ENCODE peak calls at places on chromosomes 4 and X, in eight cellular contexts. V is dermis blood vessel endothelial cell; D is BJ; K is MCF 10A; T is DMS53; W is GM12891; R is tibial nerve; X is CD8-positive, alpha-beta T cell. H is an unnamed sample.

GRCh38 chrX:68443155-68443868 is 10.0 kb upstream of the OPHN1 start:
- DNase-seq in W (no peak), V (peak), K (no peak), X (no peak), R (no peak), T (no peak), D (no peak), H (no peak)

GRCh38 chrX:9362529-9362928 is 102.3 kb upstream of the TBL1X start:
- DNase-seq in R (no peak), D (no peak), V (no peak), T (no peak), W (no peak), X (no peak), K (no peak), H (no peak)

GRCh38 chr4:139555705-139556070 is 331 bp downstream of the SETD7 start:
- DNase-seq in D (no peak), K (peak), W (no peak), X (no peak), V (no peak), T (peak), R (peak), H (no peak)

GRCh38 chr4:87806520-87806919 is 7.2 kb downstream of the IBSP start:
- DNase-seq in R (no peak), V (no peak), T (no peak), K (no peak), X (no peak), D (no peak), W (no peak), H (no peak)

GRCh38 chr4:59655996-59656395 is 1544.1 kb upstream of the ADGRL3 start:
- DNase-seq in D (no peak), V (no peak), T (no peak), X (no peak), R (no peak), K (peak), W (no peak), H (no peak)

GRCh38 chr4:80336582-80336981 is 1.1 kb downstream of the CFAP299 start:
- DNase-seq in D (no peak), T (peak), W (no peak), V (peak), X (no peak), K (peak), R (no peak), H (no peak)

GRCh38 chrX:46710425-46710824 is 48.5 kb downstream of the SLC9A7 start:
- DNase-seq in R (no peak), X (no peak), D (no peak), W (no peak), K (peak), V (peak), T (peak), H (no peak)

GRCh38 chr4:54093609-54094240 is 6.2 kb upstream of the GSX2 start:
- DNase-seq in W (no peak), X (no peak), T (no peak), K (no peak), R (no peak), D (no peak), V (no peak), H (no peak)

GRCh38 chr4:149145803-149146202 is 669.8 kb downstream of the IQCM start:
- DNase-seq in W (no peak), K (no peak), T (no peak), V (no peak), X (no peak), D (peak), R (no peak), H (no peak)

GRCh38 chr4:169619518-169619957 is 840 bp upstream of the CLCN3 start:
- DNase-seq in K (peak), R (peak), D (no peak), T (peak), X (peak), W (no peak), V (peak), H (no peak)

GRCh38 chr4:181261279-181261678 is 981.9 kb upstream of the TENM3 start:
- DNase-seq in V (no peak), R (no peak), K (peak), W (no peak), X (no peak), D (no peak), T (peak), H (no peak)

GRCh38 chr4:60452259-60452658 is 747.9 kb upstream of the ADGRL3 start:
- DNase-seq in K (no peak), T (no peak), X (no peak), R (no peak), W (no peak), D (no peak), V (no peak), H (no peak)

GRCh38 chr4:1572521-1572920 is 111.6 kb downstream of the FAM53A start:
- DNase-seq in T (no peak), D (no peak), X (no peak), W (no peak), V (no peak), R (no peak), K (no peak), H (no peak)

GRCh38 chr4:107131295-107131694 is 95.2 kb upstream of the DKK2 start:
- DNase-seq in T (no peak), V (peak), D (no peak), K (peak), W (no peak), R (no peak), X (no peak), H (no peak)

GRCh38 chr4:184382189-184382846 is 92.0 kb downstream of the IRF2 start:
- DNase-seq in W (no peak), D (no peak), T (peak), X (no peak), R (no peak), V (peak), K (no peak), H (no peak)

GRCh38 chrX:154458954-154459829 is 1.1 kb downstream of the PLXNA3 start:
- DNase-seq in V (peak), W (no peak), T (peak), K (peak), X (no peak), D (no peak), R (no peak), H (no peak)

GRCh38 chr4:152045781-152046571 is 285.2 kb upstream of the GATB start:
- DNase-seq in X (no peak), W (peak), K (no peak), D (no peak), T (peak), V (peak), R (no peak), H (no peak)

GRCh38 chr4:86493460-86493859 is 100.7 kb upstream of the PTPN13 start:
- DNase-seq in X (no peak), V (no peak), T (no peak), K (no peak), R (no peak), W (no peak), D (no peak), H (no peak)

GRCh38 chrX:118116308-118117068 is at the start of gene KLHL13:
- DNase-seq in W (peak), X (no peak), V (peak), K (peak), R (peak), T (peak), D (no peak), H (no peak)

GRCh38 chr4:26709246-26709645 is 125.4 kb downstream of the TBC1D19 start:
- DNase-seq in R (no peak), D (no peak), X (no peak), T (no peak), W (no peak), K (no peak), V (peak), H (no peak)

GRCh38 chr4:38105475-38105874 is 145.3 kb downstream of the PTTG2 start:
- DNase-seq in X (no peak), D (no peak), T (peak), R (no peak), K (no peak), W (no peak), V (no peak), H (no peak)

GRCh38 chrX:151776936-151777335 is 42.4 kb downstream of the CNGA2 start:
- DNase-seq in D (no peak), K (no peak), W (no peak), R (no peak), V (no peak), T (no peak), X (no peak), H (no peak)

GRCh38 chr4:5222951-5223350 is 171.7 kb downstream of the STK32B start:
- DNase-seq in R (no peak), X (no peak), V (no peak), T (no peak), D (no peak), W (no peak), K (no peak), H (no peak)

GRCh38 chr4:159137176-159137575 is 34.3 kb downstream of the RAPGEF2 start:
- DNase-seq in X (no peak), R (no peak), V (no peak), T (peak), D (no peak), W (no peak), K (no peak), H (no peak)

GRCh38 chr4:188387134-188387791 is 248.0 kb downstream of the TRIML1 start:
- DNase-seq in V (no peak), W (no peak), T (peak), D (no peak), X (no peak), K (peak), R (no peak), H (no peak)

GRCh38 chrX:120672389-120672788 is 42.5 kb upstream of the C1GALT1C1 start:
- DNase-seq in V (peak), W (no peak), K (peak), D (peak), T (peak), R (peak), X (no peak), H (peak)

GRCh38 chr4:6498511-6499240 is 26.3 kb upstream of the PPP2R2C start:
- DNase-seq in T (no peak), W (no peak), V (no peak), R (no peak), X (no peak), D (no peak), K (no peak), H (no peak)

GRCh38 chr4:12949719-12950118 is 534.4 kb downstream of the RAB28 start:
- DNase-seq in T (peak), K (peak), X (no peak), W (no peak), R (no peak), V (no peak), D (no peak), H (no peak)

GRCh38 chr4:145618210-145618911 is 824 bp upstream of the MMAA start:
- DNase-seq in W (no peak), K (no peak), V (peak), R (peak), D (no peak), T (peak), X (peak), H (no peak)

GRCh38 chr4:53518807-53519206 is 72.5 kb downstream of the LNX1 start:
- DNase-seq in D (no peak), K (no peak), W (no peak), R (no peak), X (no peak), T (no peak), V (no peak), H (no peak)

GRCh38 chr4:92031825-92032224 is 271.9 kb upstream of the GRID2 start:
- DNase-seq in D (no peak), T (no peak), K (no peak), R (no peak), W (no peak), X (no peak), V (no peak), H (no peak)

GRCh38 chr4:961651-962230 is 11.6 kb downstream of the DGKQ start:
- DNase-seq in W (no peak), D (no peak), K (no peak), V (no peak), X (no peak), T (no peak), R (no peak), H (no peak)

GRCh38 chr4:32884198-32884597 is 2164.0 kb downstream of the PCDH7 start:
- DNase-seq in R (no peak), K (peak), X (no peak), T (peak), W (no peak), D (peak), V (no peak), H (no peak)

GRCh38 chrX:9788908-9789307 is 2.7 kb downstream of the SHROOM2 start:
- DNase-seq in V (peak), K (peak), W (no peak), T (peak), R (no peak), X (no peak), D (no peak), H (no peak)

GRCh38 chr4:63361628-63362027 is 1047.6 kb downstream of the TECRL start:
- DNase-seq in V (no peak), W (no peak), T (peak), K (no peak), R (no peak), X (no peak), D (no peak), H (no peak)

GRCh38 chr4:165600959-165601674 is 222.3 kb downstream of the CPE start:
- DNase-seq in T (peak), K (no peak), R (no peak), V (no peak), W (no peak), D (no peak), X (no peak), H (no peak)

GRCh38 chrX:2547746-2548145 is 47.0 kb upstream of the DHRSX start:
- DNase-seq in X (no peak), D (no peak), K (no peak), W (no peak), T (no peak), V (no peak), R (no peak), H (no peak)

GRCh38 chr4:52968696-52969095 is 106.6 kb downstream of the RASL11B start:
- DNase-seq in T (no peak), W (no peak), X (no peak), V (no peak), R (no peak), K (no peak), D (no peak), H (no peak)